ENCODE peak calls at places on chromosome 6, in seven cellular contexts. S is GM12878, Z is endothelial cell of umbilical vein, C is prostate gland, L is spleen, I is breast epithelium, G is transverse colon. F is an unnamed sample.

GRCh38 chr6:74735304-74735703 is 470.5 kb downstream of the COL12A1 start:
- DNase-seq in L (no peak), I (no peak), Z (peak), S (no peak), C (no peak), G (no peak), F (no peak)

GRCh38 chr6:100633096-100633766 is 168.5 kb upstream of the SIM1 start:
- DNase-seq in Z (peak), C (no peak), I (no peak), S (no peak), L (no peak), G (no peak), F (no peak)

GRCh38 chr6:81138236-81138635 is 614.2 kb downstream of the TENT5A start:
- DNase-seq in C (no peak), I (no peak), Z (no peak), L (peak), G (no peak), S (no peak), F (no peak)

GRCh38 chr6:153024401-153025017 is 22.0 kb upstream of the MTRF1L start:
- DNase-seq in L (no peak), C (peak), S (peak), G (peak), I (no peak), Z (peak), F (peak)

GRCh38 chr6:105986998-105987397 is 99.1 kb upstream of the PRDM1 start:
- DNase-seq in G (no peak), C (no peak), S (no peak), Z (no peak), L (no peak), I (no peak), F (no peak)

GRCh38 chr6:20403080-20403765 is 1.5 kb downstream of the E2F3 start:
- DNase-seq in G (peak), L (peak), C (peak), I (peak), S (peak), Z (peak), F (peak)

GRCh38 chr6:115554060-115554459 is 506.6 kb downstream of the FRK start:
- DNase-seq in Z (no peak), G (no peak), I (no peak), C (no peak), L (no peak), S (no peak), F (no peak)

GRCh38 chr6:22147983-22148797 is 148.6 kb downstream of the PRL start:
- DNase-seq in G (no peak), C (no peak), S (no peak), I (peak), L (no peak), Z (peak), F (no peak)

GRCh38 chr6:111771084-111771411 is 102.2 kb downstream of the FYN start:
- DNase-seq in C (no peak), Z (no peak), L (no peak), S (no peak), G (no peak), I (no peak), F (no peak)

GRCh38 chr6:107114872-107115694 is at the start of gene BEND3:
- DNase-seq in G (peak), L (peak), I (no peak), C (peak), S (no peak), Z (no peak), F (no peak)
- TF ChIP-seq POLR2AphosphoS5 in G (no peak), L (no peak), I (no peak), C (no peak), S (no peak), Z (no peak), F (no peak)

DNA sequence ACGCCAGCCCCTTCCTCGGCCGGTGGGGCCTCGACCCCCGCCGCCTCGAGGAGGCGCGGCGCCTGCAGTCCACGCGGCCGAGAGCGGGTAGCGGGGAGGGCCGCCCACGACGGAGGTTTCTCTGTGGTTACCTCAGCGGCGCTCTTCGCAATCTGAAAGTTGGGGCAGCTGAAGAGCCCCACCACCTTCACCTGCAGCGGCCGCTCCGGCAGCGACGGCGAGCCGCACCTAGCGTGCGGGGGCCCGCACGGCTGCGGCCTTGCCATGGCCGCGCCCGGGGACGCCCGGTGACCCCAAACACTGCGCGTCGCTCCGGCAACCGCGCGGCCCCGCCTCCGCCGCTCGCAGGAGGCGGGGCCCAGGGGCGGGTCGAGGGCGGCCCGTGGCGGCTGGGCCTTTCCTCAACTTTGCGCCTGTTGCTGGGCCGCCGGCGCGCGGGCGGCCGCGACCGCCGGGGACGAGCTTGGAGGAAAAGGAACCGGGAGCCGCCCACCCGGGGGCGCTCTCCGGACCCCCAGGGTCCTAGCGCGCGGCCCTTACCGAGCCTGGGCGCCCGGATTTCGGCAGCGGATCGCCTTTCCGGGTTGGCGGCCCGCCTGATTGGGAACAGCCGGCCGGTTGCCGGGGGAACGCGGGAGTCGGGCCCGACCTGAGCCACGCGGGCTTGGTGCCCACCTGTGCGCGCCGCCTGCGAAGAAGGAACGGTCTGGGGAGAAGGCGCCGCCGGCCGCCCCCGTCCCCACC is at the start of the genes PPIL6 and SMPD2:
- DNase-seq in G (peak), C (peak), Z (peak), S (no peak), L (peak), I (peak), F (peak)
- TF ChIP-seq POLR2A in G (peak), C (peak), Z (no peak), S (peak), L (no peak), I (no peak), F (peak)

GRCh38 chr6:14722001-14722567 is 523.8 kb upstream of the JARID2 start:
- DNase-seq in G (no peak), S (no peak), C (peak), I (no peak), Z (no peak), L (no peak), F (no peak)

GRCh38 chr6:14722704-14723103 is 523.2 kb upstream of the JARID2 start:
- DNase-seq in C (no peak), L (peak), S (no peak), I (no peak), G (no peak), Z (no peak), F (no peak)

GRCh38 chr6:14719273-14719672 is 526.6 kb upstream of the JARID2 start:
- DNase-seq in L (no peak), C (no peak), S (no peak), I (no peak), Z (no peak), G (no peak), F (no peak)

GRCh38 chr6:14720411-14721102 is 525.3 kb upstream of the JARID2 start:
- DNase-seq in L (no peak), S (no peak), G (no peak), C (no peak), I (no peak), Z (no peak), F (no peak)

DNA sequence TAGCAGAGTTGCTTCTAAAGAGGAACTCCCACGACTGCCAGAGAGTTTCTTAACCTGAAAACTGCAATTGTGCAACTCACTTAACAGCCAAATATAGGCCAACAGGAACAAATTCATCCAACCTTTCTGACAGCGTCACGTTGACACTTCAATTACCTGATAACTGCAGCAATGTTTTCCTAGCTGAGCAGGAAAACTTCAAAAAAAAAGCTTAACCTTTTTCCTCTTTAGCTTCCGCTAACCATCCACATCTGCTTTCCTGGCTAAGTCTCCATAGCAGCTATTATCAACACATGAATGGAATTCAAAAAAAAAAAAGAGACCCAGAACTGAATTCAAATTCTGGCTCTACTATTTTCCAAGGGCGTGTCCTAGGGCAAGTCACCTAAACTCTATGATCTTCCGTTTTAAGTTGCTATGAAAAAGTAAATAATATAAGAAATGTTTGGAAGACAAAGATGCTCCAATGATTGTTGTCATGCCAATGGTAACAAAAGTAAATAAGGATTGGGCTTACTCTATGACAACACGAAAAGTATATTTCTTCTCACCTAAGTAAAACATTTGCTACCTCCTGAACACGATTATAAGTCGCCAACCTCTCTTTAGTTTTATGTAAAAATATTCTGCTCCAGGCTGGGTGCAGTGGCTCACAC is 524.6 kb upstream of the JARID2 start:
- DNase-seq in S (no peak), I (no peak), L (no peak), Z (no peak), G (no peak), C (no peak), F (no peak)
- TF ChIP-seq POLR2AphosphoS5 in S (no peak), I (no peak), L (no peak), Z (no peak), G (peak), C (no peak), F (no peak)

GRCh38 chr6:151804585-151805285 is 2.7 kb upstream of the ESR1 start:
- DNase-seq in L (no peak), Z (no peak), I (no peak), G (no peak), C (no peak), S (no peak), F (no peak)

GRCh38 chr6:151803743-151804142 is 3.7 kb upstream of the ESR1 start:
- DNase-seq in C (no peak), L (no peak), S (no peak), G (no peak), I (peak), Z (no peak), F (no peak)

GRCh38 chr6:151807513-151808330 is at the start of gene ESR1:
- DNase-seq in S (no peak), C (no peak), I (peak), L (peak), G (peak), Z (peak), F (no peak)

GRCh38 chr6:151806757-151807512 is 547 bp upstream of the ESR1 start:
- DNase-seq in Z (no peak), S (no peak), I (no peak), G (no peak), C (no peak), L (no peak), F (no peak)

GRCh38 chr6:151805286-151805840 is 2.1 kb upstream of the ESR1 start:
- DNase-seq in Z (no peak), G (no peak), S (no peak), C (no peak), L (no peak), I (peak), F (no peak)
- TF ChIP-seq POLR2A in Z (no peak), G (no peak), S (no peak), C (no peak), L (no peak), I (no peak), F (no peak)

GRCh38 chr6:168274046-168274952 is 45.3 kb downstream of the DACT2 start:
- DNase-seq in L (no peak), S (no peak), G (peak), I (no peak), C (no peak), Z (no peak), F (no peak)
- TF ChIP-seq POLR2AphosphoS5 in L (no peak), S (no peak), G (no peak), I (no peak), C (no peak), Z (no peak), F (no peak)

DNA sequence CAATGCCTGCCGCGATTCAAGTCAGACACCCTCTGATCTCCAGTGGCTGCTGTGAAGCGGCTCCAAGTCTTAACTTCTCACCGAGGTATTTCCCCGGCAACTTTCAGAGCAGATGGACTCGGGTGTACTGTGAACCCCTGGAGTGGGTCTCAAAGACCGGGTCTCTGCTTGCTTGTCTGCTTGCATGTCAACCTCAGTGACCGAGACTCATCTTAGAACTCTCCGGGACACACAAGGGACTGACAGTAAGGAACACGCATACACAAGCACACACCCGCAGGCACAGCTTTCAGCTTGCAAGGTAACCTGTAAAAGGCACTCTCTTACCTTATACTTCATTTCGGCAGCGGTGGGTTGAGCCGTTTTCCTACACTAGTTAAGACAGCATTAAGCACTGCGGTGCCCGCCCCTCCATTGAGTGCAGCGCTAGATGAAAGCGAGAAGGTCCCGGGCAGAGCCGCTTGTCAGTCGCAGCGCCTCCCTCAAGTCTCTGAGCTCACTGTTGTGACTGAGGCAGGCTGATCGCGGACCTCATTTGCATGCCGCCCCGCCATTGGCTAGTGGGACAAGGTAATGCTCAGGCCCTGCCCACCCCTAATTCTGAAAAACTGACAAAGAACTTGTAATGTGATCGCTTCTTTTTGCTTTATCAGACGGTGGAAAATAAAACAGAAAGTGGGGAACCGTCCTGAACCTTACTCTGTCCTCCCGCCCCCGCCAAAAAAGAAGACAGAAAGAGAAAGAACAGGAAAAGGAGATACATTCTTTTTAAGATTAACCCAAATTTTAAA is at the start of gene NEDD9:
- DNase-seq in L (peak), Z (peak), I (peak), S (peak), C (peak), G (peak), F (peak)
- TF ChIP-seq POLR2A in L (peak), Z (peak), I (peak), S (peak), C (peak), G (peak), F (peak)

DNA sequence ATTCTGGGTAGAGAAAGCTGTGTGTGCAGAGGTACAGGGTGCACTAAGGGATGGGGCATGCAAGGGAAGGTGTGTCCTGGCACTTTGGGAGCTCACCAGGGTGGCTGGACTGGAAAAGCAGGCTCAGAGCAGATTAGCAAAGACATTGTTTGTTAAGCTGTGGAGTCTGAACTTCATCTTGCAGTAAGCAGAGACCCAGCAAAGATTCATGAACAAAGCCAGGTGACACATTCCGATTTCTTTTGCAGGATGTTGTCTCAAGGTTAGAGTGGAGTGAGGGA is 28.8 kb downstream of the DUSP22 start:
- DNase-seq in S (no peak), I (no peak), L (no peak), C (no peak), Z (no peak), G (no peak), F (no peak)
- TF ChIP-seq POLR2AphosphoS5 in S (no peak), I (no peak), L (no peak), C (no peak), Z (no peak), G (no peak), F (peak)

GRCh38 chr6:134168580-134169223 is 116.3 kb upstream of the SLC2A12 start:
- DNase-seq in G (no peak), C (no peak), S (no peak), Z (no peak), I (no peak), L (no peak), F (no peak)
- TF ChIP-seq POLR2A in G (no peak), C (no peak), S (no peak), Z (no peak), I (no peak), L (no peak), F (no peak)

DNA sequence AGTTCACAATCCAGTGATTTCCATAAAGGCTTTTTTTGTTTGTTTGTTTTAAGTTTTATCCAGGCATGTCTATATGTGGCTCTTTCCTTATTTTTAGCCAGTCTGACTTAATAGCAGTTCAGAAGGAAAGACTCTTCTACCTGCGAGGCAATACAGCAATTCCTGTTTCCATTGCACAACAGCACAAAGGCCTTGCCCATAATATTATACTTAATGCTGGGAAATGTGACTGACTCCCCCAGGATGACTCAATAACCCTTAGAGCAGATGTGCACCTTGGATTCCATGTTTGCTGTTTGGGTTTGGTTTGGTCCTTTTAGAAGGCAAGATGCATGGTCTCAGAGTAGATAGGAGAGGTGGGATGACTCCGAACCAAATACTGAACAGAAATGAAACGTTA is 184.1 kb downstream of the MTFR2 start:
- DNase-seq in I (no peak), C (no peak), G (no peak), Z (peak), S (no peak), L (no peak), F (no peak)
- TF ChIP-seq POLR2AphosphoS5 in I (no peak), C (no peak), G (no peak), Z (no peak), S (no peak), L (no peak), F (no peak)

F was measured in GM12892.